ENCODE peak calls at places on chromosomes 6 and 20, in ten cellular contexts. One of them, this sample, is unnamed.

GRCh38 chr6:105993769-105994521 is 92.2 kb upstream of the PRDM1 start:
- DNase-seq in heart left ventricle: peak
- DNase-seq in CD4-positive, alpha-beta T cell: peak
- DNase-seq in neural crest cell: no peak
- DNase-seq in fibroblast of pulmonary artery: peak
- DNase-seq in type B pancreatic cell: no peak
- DNase-seq in GM10248: no peak
- DNase-seq in HFFc6: peak
- DNase-seq in PC-9: no peak
- DNase-seq in endothelial cell: no peak
- DNase-seq in this sample: peak

GRCh38 chr6:62891065-62891647 is 320.1 kb upstream of the FKBP1C start:
- DNase-seq in GM10248: no peak
- DNase-seq in heart left ventricle: no peak
- DNase-seq in neural crest cell: no peak
- DNase-seq in CD4-positive, alpha-beta T cell: no peak
- DNase-seq in PC-9: no peak
- DNase-seq in HFFc6: no peak
- DNase-seq in endothelial cell: no peak
- DNase-seq in fibroblast of pulmonary artery: peak
- DNase-seq in type B pancreatic cell: no peak
- DNase-seq in this sample: no peak

GRCh38 chr6:1250489-1251197 is 61.3 kb upstream of the FOXQ1 start:
- DNase-seq in fibroblast of pulmonary artery: no peak
- DNase-seq in PC-9: no peak
- DNase-seq in endothelial cell: no peak
- DNase-seq in heart left ventricle: no peak
- DNase-seq in neural crest cell: no peak
- DNase-seq in HFFc6: no peak
- DNase-seq in CD4-positive, alpha-beta T cell: no peak
- DNase-seq in GM10248: no peak
- DNase-seq in type B pancreatic cell: no peak
- DNase-seq in this sample: no peak

GRCh38 chr6:30885999-30886896 is 1.9 kb downstream of the DDR1 start:
- DNase-seq in neural crest cell: peak
- DNase-seq in heart left ventricle: peak
- DNase-seq in HFFc6: peak
- DNase-seq in type B pancreatic cell: no peak
- DNase-seq in PC-9: peak
- DNase-seq in CD4-positive, alpha-beta T cell: no peak
- DNase-seq in fibroblast of pulmonary artery: peak
- DNase-seq in GM10248: peak
- DNase-seq in endothelial cell: no peak
- DNase-seq in this sample: no peak

GRCh38 chr6:80434951-80435350 is 328.5 kb downstream of the BCKDHB start:
- DNase-seq in CD4-positive, alpha-beta T cell: no peak
- DNase-seq in GM10248: no peak
- DNase-seq in HFFc6: no peak
- DNase-seq in heart left ventricle: no peak
- DNase-seq in neural crest cell: no peak
- DNase-seq in endothelial cell: no peak
- DNase-seq in PC-9: no peak
- DNase-seq in type B pancreatic cell: no peak
- DNase-seq in fibroblast of pulmonary artery: no peak
- DNase-seq in this sample: no peak

GRCh38 chr6:139068846-139069245 is 40.3 kb downstream of the ABRACL start:
- DNase-seq in endothelial cell: no peak
- DNase-seq in GM10248: no peak
- DNase-seq in CD4-positive, alpha-beta T cell: no peak
- DNase-seq in HFFc6: no peak
- DNase-seq in heart left ventricle: no peak
- DNase-seq in neural crest cell: no peak
- DNase-seq in type B pancreatic cell: no peak
- DNase-seq in fibroblast of pulmonary artery: no peak
- DNase-seq in PC-9: no peak
- DNase-seq in this sample: no peak

GRCh38 chr6:45421700-45422540 is 44.2 kb upstream of the SUPT3H start:
- DNase-seq in PC-9: peak
- DNase-seq in GM10248: peak
- DNase-seq in CD4-positive, alpha-beta T cell: peak
- DNase-seq in neural crest cell: peak
- DNase-seq in heart left ventricle: peak
- DNase-seq in fibroblast of pulmonary artery: peak
- DNase-seq in HFFc6: peak
- DNase-seq in endothelial cell: peak
- DNase-seq in type B pancreatic cell: peak
- DNase-seq in this sample: peak

GRCh38 chr6:54191460-54191859 is 80.2 kb downstream of the MLIP start:
- DNase-seq in GM10248: no peak
- DNase-seq in PC-9: no peak
- DNase-seq in fibroblast of pulmonary artery: peak
- DNase-seq in heart left ventricle: no peak
- DNase-seq in neural crest cell: no peak
- DNase-seq in CD4-positive, alpha-beta T cell: no peak
- DNase-seq in endothelial cell: no peak
- DNase-seq in HFFc6: no peak
- DNase-seq in type B pancreatic cell: no peak
- DNase-seq in this sample: peak

GRCh38 chr6:3471286-3471685 is 14.4 kb upstream of the SLC22A23 start:
- DNase-seq in heart left ventricle: no peak
- DNase-seq in endothelial cell: no peak
- DNase-seq in HFFc6: no peak
- DNase-seq in neural crest cell: no peak
- DNase-seq in type B pancreatic cell: no peak
- DNase-seq in CD4-positive, alpha-beta T cell: no peak
- DNase-seq in fibroblast of pulmonary artery: no peak
- DNase-seq in GM10248: no peak
- DNase-seq in PC-9: no peak
- DNase-seq in this sample: no peak

GRCh38 chr6:113489946-113490345 is 367.2 kb upstream of the MARCKS start:
- DNase-seq in HFFc6: no peak
- DNase-seq in endothelial cell: no peak
- DNase-seq in fibroblast of pulmonary artery: no peak
- DNase-seq in GM10248: no peak
- DNase-seq in neural crest cell: no peak
- DNase-seq in CD4-positive, alpha-beta T cell: no peak
- DNase-seq in heart left ventricle: no peak
- DNase-seq in PC-9: no peak
- DNase-seq in type B pancreatic cell: no peak
- DNase-seq in this sample: no peak

GRCh38 chr6:4320860-4321259 is 185.5 kb upstream of the ECI2 start:
- DNase-seq in HFFc6: peak
- DNase-seq in PC-9: peak
- DNase-seq in fibroblast of pulmonary artery: peak
- DNase-seq in endothelial cell: no peak
- DNase-seq in CD4-positive, alpha-beta T cell: no peak
- DNase-seq in heart left ventricle: no peak
- DNase-seq in neural crest cell: no peak
- DNase-seq in type B pancreatic cell: no peak
- DNase-seq in GM10248: no peak
- DNase-seq in this sample: no peak

GRCh38 chr6:83860347-83860731 is 850 bp downstream of the CYB5R4 start:
- DNase-seq in neural crest cell: no peak
- DNase-seq in heart left ventricle: no peak
- DNase-seq in fibroblast of pulmonary artery: no peak
- DNase-seq in endothelial cell: no peak
- DNase-seq in GM10248: no peak
- DNase-seq in CD4-positive, alpha-beta T cell: no peak
- DNase-seq in PC-9: no peak
- DNase-seq in HFFc6: no peak
- DNase-seq in type B pancreatic cell: no peak
- DNase-seq in this sample: no peak

GRCh38 chr6:35973670-35974222 is 50.7 kb downstream of the SLC26A8 start:
- DNase-seq in HFFc6: no peak
- DNase-seq in endothelial cell: no peak
- DNase-seq in PC-9: peak
- DNase-seq in type B pancreatic cell: no peak
- DNase-seq in heart left ventricle: no peak
- DNase-seq in neural crest cell: no peak
- DNase-seq in GM10248: peak
- DNase-seq in CD4-positive, alpha-beta T cell: no peak
- DNase-seq in fibroblast of pulmonary artery: no peak
- DNase-seq in this sample: no peak

DNA sequence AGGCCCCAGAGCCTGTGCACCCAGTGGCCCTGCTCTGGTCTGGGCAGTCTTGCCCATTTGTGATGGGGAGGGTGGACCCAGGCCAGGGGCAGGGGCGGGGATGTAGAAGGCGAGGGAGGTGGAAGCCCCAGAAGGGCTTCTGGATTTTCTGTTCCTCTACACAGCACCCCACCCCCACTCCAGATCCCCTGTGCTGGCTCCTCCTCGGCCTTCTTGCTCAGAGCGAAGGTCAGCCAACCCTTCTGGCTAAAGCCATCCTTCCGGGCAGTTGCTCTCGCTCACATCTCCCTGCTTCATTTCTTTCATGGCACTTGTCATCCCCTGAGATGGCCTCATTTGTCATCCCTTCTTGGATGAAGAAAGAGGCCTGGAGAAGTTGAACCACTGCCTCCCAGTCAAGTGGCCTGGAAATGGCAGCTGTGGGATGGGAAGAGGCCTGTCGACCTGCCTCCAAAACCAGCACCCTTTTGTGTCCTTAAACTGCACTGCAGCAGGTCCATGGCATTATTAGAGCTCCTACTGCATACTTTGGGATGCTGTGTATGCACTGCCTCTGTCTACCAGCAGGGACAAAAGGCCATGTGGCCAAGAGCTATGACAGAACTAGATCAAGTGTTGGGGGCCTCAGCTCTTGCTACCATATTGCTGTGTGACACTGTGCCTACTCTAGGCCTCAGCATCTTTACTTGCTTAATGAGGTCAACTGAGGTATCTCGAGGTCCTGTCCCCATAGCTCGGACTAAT is 19.9 kb downstream of the PEDS1 start:
- DNase-seq in heart left ventricle: no peak
- DNase-seq in fibroblast of pulmonary artery: no peak
- DNase-seq in neural crest cell: no peak
- DNase-seq in HFFc6: no peak
- DNase-seq in type B pancreatic cell: no peak
- DNase-seq in endothelial cell: no peak
- DNase-seq in CD4-positive, alpha-beta T cell: no peak
- DNase-seq in GM10248: no peak
- DNase-seq in PC-9: no peak
- DNase-seq in this sample: no peak
- TF ChIP-seq CTCF in heart left ventricle: peak
- TF ChIP-seq CTCF in fibroblast of pulmonary artery: peak
- TF ChIP-seq CTCF in neural crest cell: peak
- TF ChIP-seq CTCF in HFFc6: peak
- TF ChIP-seq CTCF in type B pancreatic cell: peak
- TF ChIP-seq CTCF in endothelial cell: no peak
- TF ChIP-seq CTCF in CD4-positive, alpha-beta T cell: no peak
- TF ChIP-seq CTCF in GM10248: no peak
- TF ChIP-seq CTCF in PC-9: no peak
- TF ChIP-seq CTCF in this sample: peak

DNA sequence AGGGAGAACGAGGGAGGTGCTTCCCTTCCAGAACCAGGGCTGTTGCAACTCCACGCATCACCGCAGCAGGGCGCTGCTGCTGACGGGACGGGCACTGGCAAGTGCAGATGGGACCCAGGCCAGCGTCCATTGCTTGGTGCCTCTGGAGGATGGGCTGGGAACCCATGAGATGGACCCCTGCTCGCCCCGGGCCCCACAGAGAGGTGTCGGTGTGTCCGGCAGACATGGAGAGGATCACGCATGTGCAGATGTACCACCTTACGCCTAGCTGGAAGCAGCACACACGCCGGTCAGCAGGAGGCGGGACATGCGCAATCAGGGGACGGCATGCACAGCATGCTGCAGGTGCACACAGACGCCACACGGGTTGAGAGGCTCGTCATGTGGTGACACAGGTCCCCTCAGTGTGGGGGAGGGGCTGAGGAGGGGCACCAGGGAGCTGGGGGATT is 5.7 kb downstream of the CABLES2 start:
- DNase-seq in heart left ventricle: no peak
- DNase-seq in PC-9: no peak
- DNase-seq in endothelial cell: peak
- DNase-seq in type B pancreatic cell: no peak
- DNase-seq in CD4-positive, alpha-beta T cell: no peak
- DNase-seq in HFFc6: no peak
- DNase-seq in neural crest cell: no peak
- DNase-seq in GM10248: no peak
- DNase-seq in fibroblast of pulmonary artery: no peak
- DNase-seq in this sample: no peak
- TF ChIP-seq CTCF in heart left ventricle: no peak
- TF ChIP-seq CTCF in PC-9: no peak
- TF ChIP-seq CTCF in endothelial cell: peak
- TF ChIP-seq CTCF in type B pancreatic cell: peak
- TF ChIP-seq CTCF in CD4-positive, alpha-beta T cell: no peak
- TF ChIP-seq CTCF in HFFc6: no peak
- TF ChIP-seq CTCF in neural crest cell: peak
- TF ChIP-seq CTCF in GM10248: no peak
- TF ChIP-seq CTCF in fibroblast of pulmonary artery: peak
- TF ChIP-seq CTCF in this sample: peak

GRCh38 chr6:34568341-34568680 is 12.2 kb upstream of the SPDEF start:
- DNase-seq in heart left ventricle: no peak
- DNase-seq in fibroblast of pulmonary artery: no peak
- DNase-seq in endothelial cell: no peak
- DNase-seq in PC-9: peak
- DNase-seq in GM10248: no peak
- DNase-seq in neural crest cell: no peak
- DNase-seq in type B pancreatic cell: no peak
- DNase-seq in HFFc6: no peak
- DNase-seq in CD4-positive, alpha-beta T cell: no peak
- DNase-seq in this sample: no peak
- TF ChIP-seq CTCF in heart left ventricle: no peak
- TF ChIP-seq CTCF in fibroblast of pulmonary artery: no peak
- TF ChIP-seq CTCF in endothelial cell: no peak
- TF ChIP-seq CTCF in PC-9: no peak
- TF ChIP-seq CTCF in GM10248: no peak
- TF ChIP-seq CTCF in neural crest cell: no peak
- TF ChIP-seq CTCF in type B pancreatic cell: no peak
- TF ChIP-seq CTCF in HFFc6: no peak
- TF ChIP-seq CTCF in CD4-positive, alpha-beta T cell: no peak
- TF ChIP-seq CTCF in this sample: no peak

DNA sequence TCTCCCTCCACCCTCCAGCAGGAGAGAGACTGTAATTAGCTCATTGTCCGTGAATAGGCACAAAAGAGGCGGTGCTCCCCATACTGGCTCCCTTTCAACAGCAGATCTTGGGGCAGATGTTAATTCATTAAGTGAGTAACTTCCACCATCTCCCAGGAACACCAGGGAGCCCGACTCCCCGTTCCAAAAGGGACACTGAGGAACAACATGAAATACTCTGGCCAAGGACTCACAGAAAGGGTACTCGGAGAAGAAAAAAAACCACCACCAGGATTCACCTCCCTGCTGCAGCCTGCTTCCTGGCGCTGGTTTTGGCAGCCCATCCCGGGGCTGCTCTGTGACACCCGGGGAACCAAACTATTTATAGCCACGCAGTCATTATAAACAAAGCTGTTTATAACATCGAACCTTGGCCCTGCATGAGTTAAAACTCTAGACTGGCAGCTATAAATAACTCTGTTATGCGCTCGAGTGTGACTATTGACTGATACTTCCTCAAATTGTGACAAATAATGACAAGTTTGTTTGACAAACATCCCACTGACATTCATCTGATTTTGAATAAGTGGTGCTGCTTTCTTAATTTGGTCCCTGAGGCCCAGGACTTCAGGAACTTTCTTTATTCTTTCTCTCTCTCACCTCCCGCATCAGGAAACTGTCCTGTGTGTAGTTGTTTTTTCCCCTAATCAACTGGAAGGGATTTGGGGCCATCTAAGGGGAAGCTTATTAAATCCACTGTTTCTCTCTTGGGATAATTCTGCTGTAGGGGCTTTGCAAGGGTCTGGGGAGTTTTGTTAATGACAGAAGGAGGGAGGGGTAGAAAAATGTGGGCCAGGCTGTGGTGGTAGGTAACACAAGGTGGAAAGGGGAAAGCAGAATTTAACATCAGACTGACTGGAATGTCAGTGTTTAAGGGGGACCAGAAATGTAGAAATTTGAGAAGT is 521.6 kb downstream of the CD83 start:
- DNase-seq in endothelial cell: no peak
- DNase-seq in fibroblast of pulmonary artery: peak
- DNase-seq in GM10248: peak
- DNase-seq in heart left ventricle: peak
- DNase-seq in HFFc6: no peak
- DNase-seq in type B pancreatic cell: no peak
- DNase-seq in PC-9: no peak
- DNase-seq in CD4-positive, alpha-beta T cell: no peak
- DNase-seq in neural crest cell: no peak
- DNase-seq in this sample: peak
- TF ChIP-seq CTCF in endothelial cell: no peak
- TF ChIP-seq CTCF in fibroblast of pulmonary artery: no peak
- TF ChIP-seq CTCF in GM10248: no peak
- TF ChIP-seq CTCF in heart left ventricle: no peak
- TF ChIP-seq CTCF in HFFc6: no peak
- TF ChIP-seq CTCF in type B pancreatic cell: peak
- TF ChIP-seq CTCF in PC-9: no peak
- TF ChIP-seq CTCF in CD4-positive, alpha-beta T cell: no peak
- TF ChIP-seq CTCF in neural crest cell: peak
- TF ChIP-seq CTCF in this sample: no peak

This sample was measured in CD14-positive monocyte.